ENCODE peak calls at places on chromosomes 4 and X, in seven cellular contexts. H, C, L, U, I, D and Z are unnamed samples.
A peak's percentile ranks its signal among the peaks of the same experiment; 100 is the strongest.

GRCh38 chr4:154622598-154622997 is 10.1 kb upstream of the FGG start:
- DNase-seq in H (peak; percentile 17), C (no peak), L (no peak), U (peak; percentile 54), I (no peak), D (peak; percentile 50), Z (no peak)

GRCh38 chrX:27675493-27675892 is 85.3 kb downstream of the DCAF8L2 start:
- DNase-seq in H (no peak), C (no peak), L (no peak), U (no peak), I (no peak), D (peak; percentile 22), Z (no peak)

GRCh38 chrX:131741103-131741581 is 197.3 kb downstream of the OR13H1 start:
- DNase-seq in H (no peak), C (peak; percentile 43), L (no peak), U (no peak), I (peak; percentile 41), D (no peak), Z (peak; percentile 90)

GRCh38 chrX:4670606-4671005 is 957.2 kb upstream of the PRKX start:
- DNase-seq in H (peak; percentile 6), C (no peak), L (no peak), U (no peak), I (no peak), D (no peak), Z (no peak)

GRCh38 chr4:122855491-122855890 is 28.9 kb downstream of the FGF2 start:
- DNase-seq in H (no peak), C (no peak), L (no peak), U (no peak), I (no peak), D (no peak), Z (no peak)

GRCh38 chr4:3391422-3391821 is 50.3 kb upstream of the HGFAC start:
- DNase-seq in H (no peak), C (no peak), L (no peak), U (no peak), I (no peak), D (no peak), Z (no peak)

GRCh38 chr4:108834787-108835384 is 72.0 kb upstream of the ETNPPL start:
- DNase-seq in H (peak; percentile 5), C (no peak), L (peak; percentile 27), U (peak; percentile 29), I (no peak), D (peak; percentile 6), Z (no peak)

GRCh38 chr4:169492436-169493163 is 119.8 kb downstream of the NEK1 start:
- DNase-seq in H (peak; percentile 3), C (no peak), L (peak; percentile 19), U (peak; percentile 56), I (no peak), D (peak; percentile 45), Z (no peak)

GRCh38 chrX:151974336-151975227 is at the start of gene GABRE:
- DNase-seq in H (no peak), C (no peak), L (no peak), U (peak; percentile 53), I (no peak), D (no peak), Z (peak; percentile 85)

GRCh38 chr4:1094336-1094690 is 19.1 kb downstream of the RNF212 start:
- DNase-seq in H (no peak), C (no peak), L (no peak), U (no peak), I (no peak), D (no peak), Z (no peak)

GRCh38 chr4:82802906-82803305 is 4.3 kb upstream of the SCD5 start:
- DNase-seq in H (no peak), C (no peak), L (no peak), U (no peak), I (no peak), D (no peak), Z (no peak)

GRCh38 chr4:183783933-183784622 is 121.0 kb upstream of the STOX2 start:
- DNase-seq in H (no peak), C (no peak), L (no peak), U (no peak), I (no peak), D (no peak), Z (peak; percentile 72)

GRCh38 chr4:73817341-73817740 is 19.1 kb upstream of the CXCL6 start:
- DNase-seq in H (peak; percentile 16), C (no peak), L (no peak), U (no peak), I (no peak), D (no peak), Z (no peak)

GRCh38 chr4:13920901-13921300 is 293.4 kb upstream of the BOD1L1 start:
- DNase-seq in H (no peak), C (no peak), L (peak; percentile 100), U (no peak), I (no peak), D (peak; percentile 77), Z (no peak)

GRCh38 chr4:48333587-48333986 is 7.7 kb upstream of the SLAIN2 start:
- DNase-seq in H (no peak), C (no peak), L (no peak), U (no peak), I (no peak), D (no peak), Z (no peak)

GRCh38 chr4:118703118-118703517 is 17.9 kb downstream of the METTL14 start:
- DNase-seq in H (no peak), C (no peak), L (no peak), U (no peak), I (no peak), D (no peak), Z (no peak)

GRCh38 chr4:26576171-26576829 is 7.6 kb upstream of the TBC1D19 start:
- DNase-seq in H (no peak), C (no peak), L (no peak), U (no peak), I (no peak), D (no peak), Z (peak; percentile 54)

GRCh38 chr4:177339794-177340374 is 30.2 kb downstream of the NEIL3 start:
- DNase-seq in H (peak; percentile 30), C (no peak), L (peak; percentile 16), U (peak; percentile 27), I (no peak), D (peak; percentile 12), Z (no peak)

GRCh38 chrX:110180176-110180927 is 137.5 kb downstream of the AMMECR1 start:
- DNase-seq in H (no peak), C (no peak), L (no peak), U (no peak), I (no peak), D (no peak), Z (no peak)

GRCh38 chr4:4423706-4424498 is 37.0 kb downstream of the NSG1 start:
- DNase-seq in H (no peak), C (no peak), L (no peak), U (no peak), I (no peak), D (no peak), Z (no peak)

GRCh38 chrX:118459494-118459893 is 36.1 kb upstream of the DOCK11 start:
- DNase-seq in H (peak; percentile 62), C (no peak), L (no peak), U (peak; percentile 63), I (no peak), D (peak; percentile 4), Z (no peak)

GRCh38 chr4:173448557-173448918 is 49.6 kb upstream of the SCRG1 start:
- DNase-seq in H (peak; percentile 90), C (no peak), L (no peak), U (no peak), I (no peak), D (no peak), Z (no peak)

GRCh38 chrX:96685205-96686099 is 810 bp downstream of the DIAPH2 start:
- DNase-seq in H (no peak), C (no peak), L (no peak), U (peak; percentile 23), I (no peak), D (no peak), Z (peak; percentile 68)